ENCODE peak calls at places on chromosomes 11 and 22, in nine cellular contexts. X is CD4-positive, alpha-beta memory T cell; T is AG10803; J is PC-9; Y is activated gamma-delta T cell; O is amniotic stem cell; U is AG09309; L is endothelial cell; K is activated T-cell treated with anti-CD3 and anti-CD28 coated beads for 1 hour. E is an unnamed sample.

GRCh38 chr11:6443269-6444003 is 2.6 kb upstream of the HPX start:
- DNase-seq in O (no peak), K (peak; percentile 47), J (peak; percentile 16), U (no peak), X (peak; percentile 58), T (peak; percentile 56), Y (no peak), L (peak; percentile 61), E (no peak)

GRCh38 chr22:49953680-49954344 is 6.8 kb upstream of the PIM3 start:
- DNase-seq in X (no peak), L (no peak), K (no peak), T (no peak), Y (no peak), J (no peak), O (no peak), U (no peak), E (no peak)

GRCh38 chr11:65625628-65626342 is 10.2 kb downstream of the PCNX3 start:
- DNase-seq in X (peak; percentile 61), K (peak; percentile 41), Y (peak; percentile 36), O (no peak), T (peak; percentile 34), U (no peak), J (peak; percentile 26), L (peak; percentile 61), E (no peak)

GRCh38 chr11:45219411-45219810 is 66.7 kb downstream of the SYT13 start:
- DNase-seq in O (no peak), T (no peak), K (no peak), U (no peak), X (no peak), J (no peak), L (no peak), Y (no peak), E (no peak)

GRCh38 chr11:45606514-45607024 is 58.9 kb downstream of the CHST1 start:
- DNase-seq in K (no peak), Y (no peak), J (no peak), T (no peak), X (no peak), U (no peak), L (peak; percentile 31), O (no peak), E (no peak)

GRCh38 chr22:17536269-17536668 is 27.0 kb upstream of the SLC25A18 start:
- DNase-seq in X (no peak), O (no peak), T (peak; percentile 37), L (no peak), U (no peak), J (no peak), K (no peak), Y (no peak), E (no peak)

GRCh38 chr11:102345923-102346322 is 1.1 kb upstream of the BIRC2 start:
- DNase-seq in L (peak; percentile 26), J (no peak), U (no peak), O (peak; percentile 42), X (no peak), T (peak; percentile 49), K (no peak), Y (no peak), E (no peak)

GRCh38 chr11:129383060-129383459 is 7.4 kb downstream of the BARX2 start:
- DNase-seq in U (no peak), O (no peak), Y (no peak), L (no peak), X (no peak), K (no peak), T (no peak), J (no peak), E (no peak)

GRCh38 chr11:123231777-123232176 is 36.7 kb upstream of the CLMP start:
- DNase-seq in T (peak; percentile 58), L (no peak), Y (no peak), J (no peak), O (no peak), K (no peak), X (no peak), U (no peak), E (no peak)

GRCh38 chr11:109726061-109726460 is 304.1 kb downstream of the C11orf87 start:
- DNase-seq in J (no peak), Y (no peak), X (no peak), L (no peak), T (no peak), O (no peak), U (no peak), K (no peak), E (no peak)

GRCh38 chr22:49620666-49621065 is 207.0 kb downstream of the BRD1 start:
- DNase-seq in K (no peak), X (no peak), U (no peak), T (no peak), J (no peak), O (no peak), L (no peak), Y (no peak), E (no peak)

GRCh38 chr11:66467034-66467659 is 442 bp downstream of the PELI3 start:
- DNase-seq in X (no peak), L (peak; percentile 55), U (no peak), J (peak; percentile 62), O (no peak), T (peak; percentile 28), Y (no peak), K (peak; percentile 30), E (no peak)

GRCh38 chr11:79437274-79437980 is 3.4 kb downstream of the TENM4 start:
- DNase-seq in X (no peak), J (no peak), K (no peak), L (peak; percentile 70), T (no peak), Y (no peak), O (no peak), U (no peak), E (no peak)

GRCh38 chr11:59207988-59208432 is 4.7 kb downstream of the MPEG1 start:
- DNase-seq in T (peak; percentile 59), X (peak; percentile 57), U (peak; percentile 39), L (peak; percentile 24), J (peak; percentile 26), Y (no peak), K (peak; percentile 11), O (peak; percentile 50), E (peak; percentile 48)

GRCh38 chr11:76560219-76560618 is 110.3 kb downstream of the LRRC32 start:
- DNase-seq in T (no peak), K (no peak), O (no peak), J (no peak), Y (no peak), L (no peak), X (peak; percentile 51), U (no peak), E (no peak)

GRCh38 chr11:79440451-79441158 is at the start of gene TENM4:
- DNase-seq in X (no peak), L (peak; percentile 45), K (no peak), Y (no peak), J (no peak), U (peak; percentile 50), T (peak; percentile 91), O (no peak), E (no peak)

GRCh38 chr11:69539416-69540117 is 58.1 kb downstream of the LINC01488 start:
- DNase-seq in J (peak; percentile 35), L (no peak), Y (no peak), K (no peak), O (no peak), T (no peak), U (no peak), X (no peak), E (no peak)

GRCh38 chr11:68329993-68330699 is 17.8 kb downstream of the LRP5 start:
- DNase-seq in K (no peak), J (no peak), Y (no peak), O (no peak), L (no peak), T (peak; percentile 61), X (no peak), U (no peak), E (no peak)

GRCh38 chr22:24536089-24536488 is 18.8 kb downstream of the GUCD1 start:
- DNase-seq in J (no peak), Y (no peak), X (no peak), T (no peak), U (no peak), K (no peak), O (no peak), L (no peak), E (no peak)

GRCh38 chr11:876550-876949 is 33.9 kb downstream of the TSPAN4 start:
- DNase-seq in J (no peak), U (no peak), T (peak; percentile 9), X (no peak), O (no peak), Y (no peak), L (no peak), K (no peak), E (no peak)

GRCh38 chr11:561148-562003 is 606 bp downstream of the RASSF7 start:
- DNase-seq in X (no peak), Y (no peak), O (no peak), T (peak; percentile 39), J (peak; percentile 71), K (no peak), L (no peak), U (no peak), E (no peak)

GRCh38 chr11:130478204-130478701 is 29.8 kb downstream of the ADAMTS15 start:
- DNase-seq in L (no peak), U (peak; percentile 71), X (no peak), K (no peak), J (peak; percentile 75), T (peak; percentile 93), Y (no peak), O (peak; percentile 39), E (no peak)

GRCh38 chr11:120184946-120185677 is 25.7 kb upstream of the OAF start:
- DNase-seq in U (no peak), O (no peak), K (no peak), L (no peak), Y (no peak), T (peak; percentile 46), X (no peak), J (no peak), E (no peak)

GRCh38 chr11:100759106-100759505 is 72.0 kb downstream of the ARHGAP42 start:
- DNase-seq in U (no peak), X (no peak), O (no peak), L (no peak), Y (no peak), J (no peak), T (no peak), K (no peak), E (no peak)

GRCh38 chr11:32852142-32852541 is 22.4 kb downstream of the PRRG4 start:
- DNase-seq in L (no peak), U (peak; percentile 37), K (no peak), T (peak; percentile 59), O (no peak), Y (no peak), J (no peak), X (no peak), E (no peak)